ENCODE peak calls at places on chromosomes 16 and 17, in eight cellular contexts. N is uterus, V is esophagus muscularis mucosa, B is stomach, R is body of pancreas, Y is heart left ventricle, L is breast epithelium, E is ovary. Z is an unnamed sample.
A peak's percentile ranks its signal among the peaks of the same experiment; 100 is the strongest.

GRCh38 chr17:15648384-15648783 is 28.9 kb upstream of the FBXW10B start:
- DNase-seq in E (no peak), L (no peak), R (no peak), N (no peak), B (no peak), V (no peak), Y (no peak), Z (no peak)

GRCh38 chr17:29593546-29594440 is 861 bp downstream of the ANKRD13B start:
- DNase-seq in E (peak; percentile 25), R (no peak), Y (peak; percentile 31), V (no peak), B (no peak), N (peak; percentile 28), L (no peak), Z (peak; percentile 42)

GRCh38 chr17:30326816-30327215 is 7.0 kb downstream of the TMIGD1 start:
- DNase-seq in N (no peak), Y (no peak), V (no peak), B (no peak), L (no peak), E (no peak), R (no peak), Z (no peak)

GRCh38 chr16:56743840-56744239 is 13.9 kb downstream of the NUP93 start:
- DNase-seq in V (no peak), E (no peak), N (peak; percentile 33), R (no peak), Y (peak; percentile 73), B (no peak), L (no peak), Z (no peak)

GRCh38 chr17:41116292-41116691 is 1.9 kb downstream of the KRTAP4-11 start:
- DNase-seq in V (no peak), R (no peak), E (no peak), N (no peak), Y (no peak), L (no peak), B (no peak), Z (peak; percentile 43)

GRCh38 chr17:64255764-64256163 is 7.3 kb downstream of the TEX2 start:
- DNase-seq in E (no peak), B (no peak), Y (no peak), R (no peak), N (no peak), L (no peak), V (no peak), Z (no peak)

GRCh38 chr17:51166987-51167931 is 1.0 kb downstream of the NME2 start:
- DNase-seq in N (no peak), R (peak; percentile 59), V (no peak), E (peak; percentile 50), B (peak; percentile 53), Y (peak; percentile 53), L (no peak), Z (peak; percentile 72)

GRCh38 chr17:28711723-28712036 is at the start of gene PROCA1:
- DNase-seq in N (no peak), R (no peak), V (no peak), E (no peak), L (no peak), B (no peak), Y (no peak), Z (no peak)

GRCh38 chr16:79264237-79265104 is 336.1 kb downstream of the MAF start:
- DNase-seq in Y (no peak), L (no peak), B (no peak), N (no peak), E (no peak), V (no peak), R (no peak), Z (no peak)

GRCh38 chr17:28849281-28849680 is 5.5 kb upstream of the ERAL1 start:
- DNase-seq in E (no peak), V (no peak), L (no peak), B (no peak), N (no peak), R (no peak), Y (no peak), Z (peak; percentile 8)

GRCh38 chr16:67101683-67102082 is 8.1 kb upstream of the PHAF1 start:
- DNase-seq in Y (no peak), N (no peak), B (no peak), E (no peak), L (no peak), R (no peak), V (no peak), Z (no peak)

GRCh38 chr17:57867126-57867525 is 17.3 kb upstream of the MRPS23 start:
- DNase-seq in E (no peak), N (no peak), Y (no peak), R (no peak), V (no peak), L (no peak), B (no peak), Z (no peak)

GRCh38 chr17:55238931-55239297 is 25.8 kb upstream of the HLF start:
- DNase-seq in B (no peak), R (peak; percentile 16), Y (no peak), E (no peak), L (no peak), V (no peak), N (no peak), Z (no peak)

GRCh38 chr17:16001498-16001897 is 1.9 kb downstream of the TTC19 start:
- DNase-seq in E (no peak), R (no peak), N (no peak), B (no peak), V (no peak), L (no peak), Y (no peak), Z (no peak)

GRCh38 chr17:75059369-75060345 is 12.6 kb downstream of the KCTD2 start:
- DNase-seq in B (no peak), E (peak; percentile 56), N (peak; percentile 47), R (no peak), L (no peak), V (no peak), Y (no peak), Z (no peak)

GRCh38 chr17:48307814-48308411 is 122.1 kb downstream of the SKAP1 start:
- DNase-seq in Y (no peak), B (peak; percentile 54), R (peak; percentile 57), E (no peak), N (peak; percentile 28), L (no peak), V (no peak), Z (peak; percentile 63)

GRCh38 chr16:1433756-1434155 is 2.9 kb downstream of the PERCC1 start:
- DNase-seq in R (no peak), Y (no peak), N (no peak), V (no peak), L (no peak), E (no peak), B (no peak), Z (no peak)
- TF ChIP-seq POLR2A in R (no peak), Y (no peak), N (no peak), V (no peak), L (no peak), E (no peak), B (no peak), Z (no peak)

GRCh38 chr17:1484586-1485310 is 7.7 kb downstream of the MYO1C start:
- DNase-seq in R (peak; percentile 74), N (peak; percentile 68), B (peak; percentile 69), Y (peak; percentile 79), V (no peak), E (peak; percentile 76), L (no peak), Z (peak; percentile 73)
- TF ChIP-seq CTCF in R (no peak), N (no peak), B (no peak), Y (no peak), V (no peak), E (no peak), L (peak; percentile 28), Z (no peak)

GRCh38 chr16:88781140-88782077 is 3.6 kb downstream of the PIEZO1 start:
- DNase-seq in Y (no peak), R (no peak), N (no peak), E (no peak), V (no peak), L (no peak), B (no peak), Z (peak; percentile 89)
- H3K27ac ChIP-seq in Y (no peak overlapping the region), R (no peak overlapping the region), N (peak overlapping the region; percentile 97), E (no peak overlapping the region), V (peak overlapping the region; percentile 87), L (peak overlapping the region; percentile 99), B (peak overlapping the region; percentile 96), Z (peak overlapping the region; percentile 95)

GRCh38 chr17:8220783-8221662 is 10.6 kb upstream of the AURKB start:
- DNase-seq in B (peak; percentile 90), V (peak; percentile 99), Y (peak; percentile 86), E (peak; percentile 92), N (peak; percentile 95), L (peak; percentile 96), R (peak; percentile 93), Z (peak; percentile 86)
- TF ChIP-seq POLR2A in B (no peak), V (no peak), Y (peak; percentile 10), E (peak; percentile 11), N (peak; percentile 20), L (no peak), R (no peak), Z (no peak)

DNA sequence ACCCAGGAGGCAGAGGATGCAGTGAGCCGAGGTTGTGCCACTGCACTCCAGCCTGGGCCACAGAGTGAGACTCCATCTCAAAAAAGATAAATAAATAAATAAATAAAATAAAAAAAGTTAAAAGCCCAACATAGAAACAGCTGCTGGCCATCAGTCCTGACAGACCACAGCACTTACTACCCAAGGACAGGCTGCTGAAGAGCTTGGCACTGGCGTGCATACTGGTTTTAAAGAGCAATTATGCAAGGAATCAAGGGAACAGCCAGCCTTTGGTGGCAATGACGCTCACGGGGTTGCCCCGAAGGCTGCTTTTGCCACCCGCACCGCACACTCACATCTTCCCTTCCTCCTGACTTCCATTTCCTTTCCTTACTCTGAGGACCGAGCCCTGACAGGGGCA is 4.2 kb downstream of the PLD6 start:
- DNase-seq in R (no peak), Y (peak; percentile 71), V (no peak), E (peak; percentile 45), B (no peak), L (no peak), N (no peak), Z (no peak)
- TF ChIP-seq CTCF in R (no peak), Y (no peak), V (no peak), E (no peak), B (no peak), L (no peak), N (no peak), Z (no peak)